ENCODE peak calls at places on chromosomes 4 and X, in six cellular contexts. One of them, this sample, is unnamed.

GRCh38 chr4:58649236-58649635 is 1539.1 kb upstream of the IGFBP7 start:
- DNase-seq in islet precursor cell: no peak
- DNase-seq in PC-3: no peak
- DNase-seq in amniotic epithelial cell: no peak
- DNase-seq in memory B cell: no peak
- DNase-seq in esophagus squamous epithelium: no peak
- DNase-seq in this sample: no peak

GRCh38 chr4:1373892-1374705 is 27.1 kb downstream of the UVSSA start:
- DNase-seq in amniotic epithelial cell: no peak
- DNase-seq in memory B cell: no peak
- DNase-seq in esophagus squamous epithelium: no peak
- DNase-seq in islet precursor cell: no peak
- DNase-seq in PC-3: no peak
- DNase-seq in this sample: no peak

GRCh38 chrX:144334577-144334976 is 450.7 kb downstream of the UBE2NL start:
- DNase-seq in amniotic epithelial cell: no peak
- DNase-seq in PC-3: peak; percentile 34
- DNase-seq in memory B cell: no peak
- DNase-seq in esophagus squamous epithelium: no peak
- DNase-seq in islet precursor cell: no peak
- DNase-seq in this sample: peak; percentile 1

GRCh38 chr4:182806259-182807252 is 110.6 kb downstream of the DCTD start:
- DNase-seq in PC-3: peak; percentile 66
- DNase-seq in esophagus squamous epithelium: no peak
- DNase-seq in islet precursor cell: peak; percentile 92
- DNase-seq in memory B cell: peak; percentile 55
- DNase-seq in amniotic epithelial cell: peak; percentile 48
- DNase-seq in this sample: peak; percentile 75

GRCh38 chr4:5967783-5968182 is 50.4 kb downstream of the C4orf50 start:
- DNase-seq in memory B cell: no peak
- DNase-seq in islet precursor cell: peak; percentile 51
- DNase-seq in amniotic epithelial cell: no peak
- DNase-seq in PC-3: no peak
- DNase-seq in esophagus squamous epithelium: no peak
- DNase-seq in this sample: no peak

GRCh38 chr4:17168571-17168970 is 270.1 kb upstream of the LDB2 start:
- DNase-seq in amniotic epithelial cell: peak; percentile 0
- DNase-seq in memory B cell: no peak
- DNase-seq in PC-3: no peak
- DNase-seq in esophagus squamous epithelium: no peak
- DNase-seq in islet precursor cell: no peak
- DNase-seq in this sample: peak; percentile 73

GRCh38 chrX:150362599-150363481 is at the start of gene MAMLD1:
- DNase-seq in memory B cell: peak; percentile 30
- DNase-seq in esophagus squamous epithelium: no peak
- DNase-seq in PC-3: peak; percentile 84
- DNase-seq in amniotic epithelial cell: peak; percentile 72
- DNase-seq in islet precursor cell: peak; percentile 65
- DNase-seq in this sample: peak; percentile 84

GRCh38 chr4:136893638-136894037 is 638.7 kb downstream of the PCDH18 start:
- DNase-seq in PC-3: no peak
- DNase-seq in memory B cell: no peak
- DNase-seq in amniotic epithelial cell: no peak
- DNase-seq in islet precursor cell: no peak
- DNase-seq in esophagus squamous epithelium: no peak
- DNase-seq in this sample: peak; percentile 11

GRCh38 chr4:53510316-53510715 is 81.0 kb downstream of the LNX1 start:
- DNase-seq in memory B cell: no peak
- DNase-seq in PC-3: no peak
- DNase-seq in amniotic epithelial cell: no peak
- DNase-seq in islet precursor cell: no peak
- DNase-seq in esophagus squamous epithelium: no peak
- DNase-seq in this sample: no peak

GRCh38 chrX:39152106-39152649 is 350.9 kb downstream of the MID1IP1 start:
- DNase-seq in memory B cell: peak; percentile 45
- DNase-seq in islet precursor cell: peak; percentile 75
- DNase-seq in esophagus squamous epithelium: no peak
- DNase-seq in amniotic epithelial cell: no peak
- DNase-seq in PC-3: peak; percentile 33
- DNase-seq in this sample: peak; percentile 12

GRCh38 chrX:120023259-120023658 is 54.2 kb downstream of the RHOXF2B start:
- DNase-seq in islet precursor cell: no peak
- DNase-seq in esophagus squamous epithelium: no peak
- DNase-seq in PC-3: no peak
- DNase-seq in memory B cell: no peak
- DNase-seq in amniotic epithelial cell: no peak
- DNase-seq in this sample: no peak

GRCh38 chrX:119398974-119399771 is at the start of gene SLC25A43:
- DNase-seq in amniotic epithelial cell: peak; percentile 7
- DNase-seq in islet precursor cell: peak; percentile 55
- DNase-seq in memory B cell: peak; percentile 26
- DNase-seq in esophagus squamous epithelium: no peak
- DNase-seq in PC-3: peak; percentile 45
- DNase-seq in this sample: peak; percentile 31

GRCh38 chr4:23234716-23235115 is 542.0 kb downstream of the GBA3 start:
- DNase-seq in amniotic epithelial cell: no peak
- DNase-seq in islet precursor cell: no peak
- DNase-seq in esophagus squamous epithelium: no peak
- DNase-seq in memory B cell: no peak
- DNase-seq in PC-3: peak; percentile 32
- DNase-seq in this sample: no peak

GRCh38 chrX:74924449-74925209 is 623 bp downstream of the NEXMIF start:
- DNase-seq in amniotic epithelial cell: no peak
- DNase-seq in PC-3: no peak
- DNase-seq in memory B cell: peak; percentile 49
- DNase-seq in islet precursor cell: peak; percentile 70
- DNase-seq in esophagus squamous epithelium: no peak
- DNase-seq in this sample: peak; percentile 1

GRCh38 chr4:162485486-162485885 is 321.7 kb upstream of the FSTL5 start:
- DNase-seq in esophagus squamous epithelium: no peak
- DNase-seq in memory B cell: no peak
- DNase-seq in PC-3: peak; percentile 51
- DNase-seq in amniotic epithelial cell: peak; percentile 6
- DNase-seq in islet precursor cell: no peak
- DNase-seq in this sample: peak; percentile 77

GRCh38 chrX:68196939-68197791 is 236.1 kb downstream of the OPHN1 start:
- DNase-seq in amniotic epithelial cell: peak; percentile 46
- DNase-seq in PC-3: peak; percentile 83
- DNase-seq in esophagus squamous epithelium: no peak
- DNase-seq in memory B cell: peak; percentile 19
- DNase-seq in islet precursor cell: peak; percentile 58
- DNase-seq in this sample: peak; percentile 49

GRCh38 chr4:95867919-95868318 is 28.0 kb downstream of the PDHA2 start:
- DNase-seq in memory B cell: no peak
- DNase-seq in islet precursor cell: no peak
- DNase-seq in amniotic epithelial cell: peak; percentile 46
- DNase-seq in PC-3: peak; percentile 26
- DNase-seq in esophagus squamous epithelium: no peak
- DNase-seq in this sample: peak; percentile 26

GRCh38 chr4:88177981-88178632 is 19.7 kb upstream of the ABCG2 start:
- DNase-seq in esophagus squamous epithelium: no peak
- DNase-seq in amniotic epithelial cell: peak; percentile 91
- DNase-seq in memory B cell: no peak
- DNase-seq in islet precursor cell: peak; percentile 97
- DNase-seq in PC-3: peak; percentile 81
- DNase-seq in this sample: peak; percentile 82

GRCh38 chrX:71912156-71912555 is 1.5 kb downstream of the NHSL2 start:
- DNase-seq in PC-3: no peak
- DNase-seq in memory B cell: no peak
- DNase-seq in amniotic epithelial cell: no peak
- DNase-seq in islet precursor cell: no peak
- DNase-seq in esophagus squamous epithelium: no peak
- DNase-seq in this sample: no peak

GRCh38 chr4:83850435-83850834 is 314.5 kb downstream of the GPAT3 start:
- DNase-seq in amniotic epithelial cell: no peak
- DNase-seq in memory B cell: no peak
- DNase-seq in PC-3: peak; percentile 23
- DNase-seq in islet precursor cell: peak; percentile 57
- DNase-seq in esophagus squamous epithelium: no peak
- DNase-seq in this sample: no peak

GRCh38 chr4:24794111-24794860 is 1.1 kb upstream of the SOD3 start:
- DNase-seq in PC-3: peak; percentile 26
- DNase-seq in amniotic epithelial cell: peak; percentile 24
- DNase-seq in islet precursor cell: peak; percentile 70
- DNase-seq in memory B cell: no peak
- DNase-seq in esophagus squamous epithelium: no peak
- DNase-seq in this sample: peak; percentile 69

GRCh38 chrX:73943572-73943899 is 360.4 kb upstream of the ZCCHC13 start:
- DNase-seq in memory B cell: no peak
- DNase-seq in esophagus squamous epithelium: no peak
- DNase-seq in amniotic epithelial cell: no peak
- DNase-seq in islet precursor cell: no peak
- DNase-seq in PC-3: no peak
- DNase-seq in this sample: no peak

GRCh38 chr4:109821186-109821585 is 5.6 kb downstream of the GAR1 start:
- DNase-seq in amniotic epithelial cell: no peak
- DNase-seq in esophagus squamous epithelium: no peak
- DNase-seq in islet precursor cell: no peak
- DNase-seq in memory B cell: no peak
- DNase-seq in PC-3: no peak
- DNase-seq in this sample: no peak

GRCh38 chr4:98779021-98779420 is 120.6 kb upstream of the TSPAN5 start:
- DNase-seq in memory B cell: no peak
- DNase-seq in islet precursor cell: no peak
- DNase-seq in PC-3: no peak
- DNase-seq in esophagus squamous epithelium: no peak
- DNase-seq in amniotic epithelial cell: peak; percentile 35
- DNase-seq in this sample: peak; percentile 15

GRCh38 chr4:76212851-76213414 is 691 bp downstream of the SCARB2 start:
- DNase-seq in islet precursor cell: no peak
- DNase-seq in PC-3: peak; percentile 6
- DNase-seq in esophagus squamous epithelium: peak; percentile 23
- DNase-seq in amniotic epithelial cell: peak; percentile 46
- DNase-seq in memory B cell: peak; percentile 15
- DNase-seq in this sample: peak; percentile 77

GRCh38 chrX:103726477-103726876 is 15.8 kb downstream of the TMEM31 start:
- DNase-seq in islet precursor cell: no peak
- DNase-seq in amniotic epithelial cell: no peak
- DNase-seq in PC-3: no peak
- DNase-seq in memory B cell: no peak
- DNase-seq in esophagus squamous epithelium: no peak
- DNase-seq in this sample: no peak